ENCODE peak calls at places on chromosomes 7 and 10, in eight cellular contexts. P, X, V, O, C, F, K and N are unnamed samples.
A peak's percentile ranks its signal among the peaks of the same experiment; 100 is the strongest.

GRCh38 chr10:85433248-85433647 is 933.3 kb downstream of the GRID1 start:
- DNase-seq in K (no peak), F (no peak), P (no peak), X (no peak), C (no peak), V (no peak), O (no peak), N (no peak)

GRCh38 chr7:70749831-70750230 is 382.1 kb upstream of the GALNT17 start:
- DNase-seq in K (no peak), C (no peak), F (no peak), P (no peak), X (no peak), O (no peak), V (no peak), N (no peak)

GRCh38 chr10:15168296-15168780 is at the start of gene NMT2:
- DNase-seq in X (peak; percentile 81), F (peak; percentile 82), O (no peak), P (peak; percentile 96), C (no peak), K (peak; percentile 84), V (no peak), N (no peak)

GRCh38 chr7:150961510-150962284 is 16.4 kb downstream of the KCNH2 start:
- DNase-seq in V (peak; percentile 47), C (no peak), F (no peak), K (no peak), X (no peak), O (no peak), P (peak; percentile 63), N (no peak)

GRCh38 chr10:124743188-124744046 is 761 bp downstream of the FAM53B start:
- DNase-seq in F (peak; percentile 26), C (no peak), O (peak; percentile 75), P (peak; percentile 82), V (no peak), K (no peak), X (peak; percentile 48), N (peak; percentile 61)

GRCh38 chr7:69801729-69802688 is 203.7 kb downstream of the AUTS2 start:
- DNase-seq in O (no peak), P (no peak), F (no peak), K (no peak), C (no peak), X (no peak), V (no peak), N (no peak)

GRCh38 chr7:146378196-146378595 is 261.6 kb downstream of the CNTNAP2 start:
- DNase-seq in X (no peak), P (no peak), V (no peak), O (no peak), K (no peak), F (no peak), C (no peak), N (no peak)

GRCh38 chr7:47181609-47182264 is 400.2 kb downstream of the TNS3 start:
- DNase-seq in C (peak; percentile 60), X (no peak), K (peak; percentile 60), F (no peak), P (no peak), O (peak; percentile 77), V (no peak), N (no peak)

GRCh38 chr7:118300177-118300576 is 75.7 kb downstream of the ANKRD7 start:
- DNase-seq in F (no peak), V (no peak), X (no peak), C (no peak), O (no peak), P (no peak), K (no peak), N (no peak)

GRCh38 chr7:157661611-157661975 is 324.8 kb downstream of the DNAJB6 start:
- DNase-seq in F (no peak), P (no peak), V (no peak), K (no peak), C (no peak), O (no peak), X (no peak), N (no peak)

GRCh38 chr10:88848499-88848898 is 3.1 kb downstream of the ANKRD22 start:
- DNase-seq in O (no peak), C (no peak), K (no peak), V (peak; percentile 87), F (no peak), X (peak; percentile 68), P (no peak), N (no peak)

GRCh38 chr10:117132751-117133231 is 5.3 kb downstream of the VAX1 start:
- DNase-seq in C (no peak), P (no peak), O (no peak), K (no peak), V (no peak), F (no peak), X (no peak), N (no peak)

GRCh38 chr10:94279835-94280709 is 82.7 kb downstream of the NOC3L start:
- DNase-seq in K (peak; percentile 22), V (peak; percentile 29), C (peak; percentile 53), O (peak; percentile 84), P (peak; percentile 80), X (peak; percentile 72), F (peak; percentile 28), N (peak; percentile 25)

GRCh38 chr10:44198096-44198779 is 186.7 kb downstream of the CXCL12 start:
- DNase-seq in C (peak; percentile 26), X (no peak), P (no peak), V (peak; percentile 73), K (no peak), F (no peak), O (no peak), N (no peak)

GRCh38 chr10:33675235-33675634 is 340.8 kb upstream of the NRP1 start:
- DNase-seq in F (no peak), V (no peak), K (peak; percentile 37), O (no peak), P (no peak), C (no peak), X (peak; percentile 79), N (no peak)

GRCh38 chr7:140674356-140674800 is 1.6 kb downstream of the ADCK2 start:
- DNase-seq in O (no peak), V (no peak), F (no peak), P (no peak), K (no peak), X (no peak), C (no peak), N (no peak)

DNA sequence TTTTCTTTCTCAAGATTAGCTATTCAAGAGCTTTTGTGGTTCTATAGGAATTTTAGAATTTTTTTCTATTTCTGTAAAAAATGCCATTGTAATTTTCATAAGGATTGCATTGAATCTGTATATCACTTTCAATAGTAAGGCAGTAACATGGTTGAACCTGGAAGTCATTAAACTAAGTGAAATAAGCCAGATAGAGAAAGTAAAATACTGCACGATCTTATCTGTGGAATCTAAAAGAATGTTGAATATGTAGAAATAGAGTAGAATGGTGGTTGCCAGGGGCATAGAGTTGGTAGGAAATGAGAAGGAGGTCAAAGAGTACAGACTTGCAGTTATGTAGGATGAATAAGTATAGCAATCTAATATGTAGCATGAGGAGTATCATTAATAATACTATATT is 1073.5 kb upstream of the LRRN3 start:
- DNase-seq in F (no peak), K (no peak), X (no peak), C (no peak), V (no peak), O (no peak), P (no peak), N (no peak)
- H3K4me1 ChIP-seq in F (no peaks in the 10 kb centered on the region), K (no peaks in the 10 kb centered on the region), X (no peaks in the 10 kb centered on the region), C (no peaks in the 10 kb centered on the region), V (no peaks in the 10 kb centered on the region), O (no peaks in the 10 kb centered on the region), P (no peaks in the 10 kb centered on the region), N (no peaks in the 10 kb centered on the region)

GRCh38 chr7:35717516-35717915 is 22.6 kb upstream of the HERPUD2 start:
- DNase-seq in O (no peak), F (no peak), C (no peak), P (peak; percentile 46), K (no peak), V (no peak), X (no peak), N (no peak)

GRCh38 chr7:35714407-35714806 is 19.5 kb upstream of the HERPUD2 start:
- DNase-seq in O (no peak), F (no peak), C (no peak), X (no peak), V (no peak), P (no peak), K (no peak), N (no peak)

GRCh38 chr7:35714862-35715261 is 19.9 kb upstream of the HERPUD2 start:
- DNase-seq in O (no peak), F (no peak), K (no peak), X (no peak), V (no peak), P (no peak), C (no peak), N (no peak)

GRCh38 chr7:35717013-35717412 is 22.1 kb upstream of the HERPUD2 start:
- DNase-seq in C (no peak), K (no peak), O (no peak), F (no peak), X (no peak), P (no peak), V (no peak), N (no peak)

DNA sequence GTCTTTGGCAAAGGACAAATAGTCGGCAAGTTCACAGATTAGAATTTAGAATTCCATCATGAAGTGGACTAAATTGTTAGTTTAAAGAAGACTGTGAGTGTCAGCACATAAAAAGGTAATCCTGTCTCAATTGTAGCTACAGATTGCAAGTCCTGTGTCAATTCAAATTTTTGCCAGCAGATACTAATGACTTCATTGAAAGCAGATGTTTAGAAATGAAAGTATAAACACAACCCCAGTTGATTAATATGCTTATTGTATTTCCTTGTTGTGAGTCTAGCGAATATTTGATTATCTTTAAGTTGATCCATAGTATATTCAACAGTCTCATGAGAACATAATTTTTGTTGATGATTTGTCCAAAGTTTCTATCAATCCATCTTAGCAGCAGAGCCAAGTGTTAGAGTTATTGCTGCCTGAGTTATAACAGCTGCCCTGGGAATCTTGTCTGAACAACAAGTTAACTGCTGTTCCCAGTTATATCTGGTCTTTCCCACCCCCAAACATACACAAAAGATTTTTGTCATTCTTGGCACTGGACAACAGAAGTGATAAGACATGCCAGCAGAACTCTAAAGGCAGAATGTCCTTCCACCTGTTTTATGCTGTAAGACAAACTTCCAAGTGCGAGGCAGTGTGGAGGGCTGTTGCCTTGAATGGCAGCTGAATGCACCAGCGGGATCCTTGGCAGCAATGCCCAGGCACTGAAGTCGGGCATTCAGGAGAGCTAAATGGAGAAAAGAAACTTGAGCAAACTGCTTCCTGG is 21.3 kb upstream of the HERPUD2 start:
- DNase-seq in V (peak; percentile 54), C (peak; percentile 41), X (peak; percentile 36), F (no peak), P (peak; percentile 49), O (no peak), K (peak; percentile 32), N (no peak)
- H3K4me3 ChIP-seq in V (no peak overlapping the region), C (peak overlapping the region; percentile 1), X (no peak overlapping the region), F (no peak overlapping the region), P (peak overlapping the region; percentile 51), O (peak overlapping the region; percentile 9), K (peak overlapping the region; percentile 25), N (no peak overlapping the region)

DNA sequence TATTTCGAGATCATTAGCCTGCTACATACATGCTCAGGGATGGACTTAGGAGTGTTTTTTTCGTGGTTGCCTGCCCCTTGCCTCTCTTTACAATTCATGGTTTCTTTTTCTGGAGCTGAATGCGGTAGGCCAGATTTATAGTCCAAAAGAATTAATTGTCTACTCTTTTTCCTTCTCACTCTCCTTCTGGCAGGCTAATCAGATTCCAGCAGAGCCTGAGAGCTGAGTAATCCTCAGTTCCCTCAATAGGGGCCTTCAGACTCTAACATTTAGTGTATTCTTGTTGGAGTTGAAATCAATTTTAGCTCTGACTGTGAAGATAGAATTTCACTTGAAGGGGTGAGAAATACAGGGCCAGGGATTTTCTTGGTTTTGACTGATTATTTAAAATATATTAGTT is 16.4 kb downstream of the SORCS3 start:
- DNase-seq in X (no peak), K (no peak), C (no peak), V (no peak), F (no peak), P (no peak), O (no peak), N (no peak)
- H3K4me1 ChIP-seq in X (no peaks in the 10 kb centered on the region), K (no peaks in the 10 kb centered on the region), C (no peaks in the 10 kb centered on the region), V (no peaks in the 10 kb centered on the region), F (no peaks in the 10 kb centered on the region), P (no peaks in the 10 kb centered on the region), O (no peaks in the 10 kb centered on the region), N (no peaks in the 10 kb centered on the region)

GRCh38 chr10:27695704-27696103 is 49.9 kb downstream of the MKX start:
- DNase-seq in F (no peak), V (no peak), P (no peak), O (no peak), C (no peak), X (no peak), K (no peak), N (no peak)
- H3K4me3 ChIP-seq in F (no peak overlapping the region), V (no peak overlapping the region), P (no peak overlapping the region), O (no peak overlapping the region), C (no peak overlapping the region), X (no peak overlapping the region), K (no peak overlapping the region), N (no peak overlapping the region)